ENCODE peak calls at places on chromosome 19, in five cellular contexts. F, Z, A, T and L are unnamed samples.
A peak's percentile ranks its signal among the peaks of the same experiment; 100 is the strongest.

GRCh38 chr19:37933965-37934364 is 27.0 kb downstream of the SIPA1L3 start:
- DNase-seq in F (no peak), Z (no peak), A (no peak), T (no peak), L (peak; percentile 48)

GRCh38 chr19:2549701-2550191 is 73.8 kb downstream of the GADD45B start:
- DNase-seq in F (peak; percentile 93), Z (no peak), A (peak; percentile 76), T (no peak), L (peak; percentile 96)

GRCh38 chr19:50705422-50706019 is 14.1 kb downstream of the SHANK1 start:
- DNase-seq in F (peak; percentile 84), Z (no peak), A (peak; percentile 67), T (no peak), L (peak; percentile 64)

GRCh38 chr19:45440873-45441654 is 17.3 kb upstream of the ERCC1 start:
- DNase-seq in F (peak; percentile 76), Z (no peak), A (no peak), T (no peak), L (peak; percentile 69)

GRCh38 chr19:19205416-19206410 is 2.5 kb upstream of the NR2C2AP start:
- DNase-seq in F (no peak), Z (no peak), A (no peak), T (no peak), L (no peak)

GRCh38 chr19:6736917-6737283 is 480 bp downstream of the GPR108 start:
- DNase-seq in F (no peak), Z (no peak), A (no peak), T (no peak), L (peak; percentile 66)

GRCh38 chr19:8361921-8362793 is 1.8 kb upstream of the ANGPTL4 start:
- DNase-seq in F (peak; percentile 99), Z (no peak), A (peak; percentile 61), T (no peak), L (peak; percentile 99)

GRCh38 chr19:45640849-45641273 is 1.7 kb upstream of the EML2 start:
- DNase-seq in F (no peak), Z (peak; percentile 62), A (no peak), T (no peak), L (no peak)

GRCh38 chr19:4374451-4375163 is 25.7 kb downstream of the SH3GL1 start:
- DNase-seq in F (peak; percentile 95), Z (no peak), A (no peak), T (no peak), L (peak; percentile 96)